ENCODE peak calls at places on chromosome 9, in six cellular contexts. One of them, this sample, is unnamed.

GRCh38 chr9:26131891-26132290 is 453.6 kb upstream of the TUSC1 start:
- DNase-seq in LoVo: no peak
- DNase-seq in nephron progenitor cell: no peak
- DNase-seq in aorta: no peak
- DNase-seq in M059J: peak
- DNase-seq in dermis microvascular lymphatic vessel endothelial cell: peak
- DNase-seq in this sample: no peak

GRCh38 chr9:76917299-76917698 is 11.4 kb upstream of the PRUNE2 start:
- DNase-seq in LoVo: no peak
- DNase-seq in nephron progenitor cell: no peak
- DNase-seq in aorta: no peak
- DNase-seq in M059J: no peak
- DNase-seq in dermis microvascular lymphatic vessel endothelial cell: no peak
- DNase-seq in this sample: no peak

GRCh38 chr9:86061972-86062739 is 37.2 kb downstream of the GOLM1 start:
- DNase-seq in LoVo: no peak
- DNase-seq in nephron progenitor cell: no peak
- DNase-seq in aorta: no peak
- DNase-seq in M059J: no peak
- DNase-seq in dermis microvascular lymphatic vessel endothelial cell: no peak
- DNase-seq in this sample: no peak

GRCh38 chr9:95283678-95284077 is 33.8 kb downstream of the FANCC start:
- DNase-seq in LoVo: no peak
- DNase-seq in nephron progenitor cell: no peak
- DNase-seq in aorta: no peak
- DNase-seq in M059J: peak
- DNase-seq in dermis microvascular lymphatic vessel endothelial cell: no peak
- DNase-seq in this sample: no peak

GRCh38 chr9:77731930-77732329 is 83.8 kb upstream of the GNA14 start:
- DNase-seq in LoVo: no peak
- DNase-seq in nephron progenitor cell: no peak
- DNase-seq in aorta: no peak
- DNase-seq in M059J: no peak
- DNase-seq in dermis microvascular lymphatic vessel endothelial cell: no peak
- DNase-seq in this sample: no peak

GRCh38 chr9:124810513-124811355 is 33.8 kb downstream of the OLFML2A start:
- DNase-seq in LoVo: peak
- DNase-seq in nephron progenitor cell: peak
- DNase-seq in aorta: no peak
- DNase-seq in M059J: peak
- DNase-seq in dermis microvascular lymphatic vessel endothelial cell: no peak
- DNase-seq in this sample: peak

GRCh38 chr9:74404620-74405019 is 92.5 kb upstream of the RORB start:
- DNase-seq in LoVo: no peak
- DNase-seq in nephron progenitor cell: no peak
- DNase-seq in aorta: no peak
- DNase-seq in M059J: no peak
- DNase-seq in dermis microvascular lymphatic vessel endothelial cell: no peak
- DNase-seq in this sample: no peak

GRCh38 chr9:107856633-107857032 is 367.1 kb upstream of the KLF4 start:
- DNase-seq in LoVo: no peak
- DNase-seq in nephron progenitor cell: no peak
- DNase-seq in aorta: no peak
- DNase-seq in M059J: peak
- DNase-seq in dermis microvascular lymphatic vessel endothelial cell: no peak
- DNase-seq in this sample: no peak

GRCh38 chr9:37549527-37549926 is 26.7 kb downstream of the FBXO10 start:
- DNase-seq in LoVo: no peak
- DNase-seq in nephron progenitor cell: no peak
- DNase-seq in aorta: no peak
- DNase-seq in M059J: peak
- DNase-seq in dermis microvascular lymphatic vessel endothelial cell: no peak
- DNase-seq in this sample: no peak

GRCh38 chr9:89530721-89531120 is 32.8 kb upstream of the SEMA4D start:
- DNase-seq in LoVo: no peak
- DNase-seq in nephron progenitor cell: no peak
- DNase-seq in aorta: no peak
- DNase-seq in M059J: no peak
- DNase-seq in dermis microvascular lymphatic vessel endothelial cell: no peak
- DNase-seq in this sample: no peak

GRCh38 chr9:38009990-38010389 is 59.0 kb downstream of the SHB start:
- DNase-seq in LoVo: no peak
- DNase-seq in nephron progenitor cell: no peak
- DNase-seq in aorta: no peak
- DNase-seq in M059J: no peak
- DNase-seq in dermis microvascular lymphatic vessel endothelial cell: no peak
- DNase-seq in this sample: no peak

GRCh38 chr9:132849168-132849831 is 28.8 kb downstream of the AK8 start:
- DNase-seq in LoVo: no peak
- DNase-seq in nephron progenitor cell: no peak
- DNase-seq in aorta: peak
- DNase-seq in M059J: no peak
- DNase-seq in dermis microvascular lymphatic vessel endothelial cell: no peak
- DNase-seq in this sample: no peak

GRCh38 chr9:135192686-135193085 is 105.2 kb downstream of the OLFM1 start:
- DNase-seq in LoVo: no peak
- DNase-seq in nephron progenitor cell: no peak
- DNase-seq in aorta: no peak
- DNase-seq in M059J: no peak
- DNase-seq in dermis microvascular lymphatic vessel endothelial cell: no peak
- DNase-seq in this sample: no peak

GRCh38 chr9:86099695-86100364 is 472 bp upstream of the GOLM1 start:
- DNase-seq in LoVo: peak
- DNase-seq in nephron progenitor cell: peak
- DNase-seq in aorta: peak
- DNase-seq in M059J: no peak
- DNase-seq in dermis microvascular lymphatic vessel endothelial cell: no peak
- DNase-seq in this sample: peak

GRCh38 chr9:32581512-32582143 is 8.7 kb upstream of the NDUFB6 start:
- DNase-seq in LoVo: peak
- DNase-seq in nephron progenitor cell: peak
- DNase-seq in aorta: no peak
- DNase-seq in M059J: peak
- DNase-seq in dermis microvascular lymphatic vessel endothelial cell: peak
- DNase-seq in this sample: peak

GRCh38 chr9:128550770-128551651 is 1.4 kb upstream of the SPTAN1 start:
- DNase-seq in LoVo: no peak
- DNase-seq in nephron progenitor cell: peak
- DNase-seq in aorta: no peak
- DNase-seq in M059J: peak
- DNase-seq in dermis microvascular lymphatic vessel endothelial cell: no peak
- DNase-seq in this sample: peak

GRCh38 chr9:133601746-133602145 is 7.4 kb downstream of the FAM163B start:
- DNase-seq in LoVo: no peak
- DNase-seq in nephron progenitor cell: no peak
- DNase-seq in aorta: peak
- DNase-seq in M059J: no peak
- DNase-seq in dermis microvascular lymphatic vessel endothelial cell: no peak
- DNase-seq in this sample: no peak

GRCh38 chr9:4143951-4144717 is 155.7 kb downstream of the GLIS3 start:
- DNase-seq in LoVo: no peak
- DNase-seq in nephron progenitor cell: peak
- DNase-seq in aorta: no peak
- DNase-seq in M059J: peak
- DNase-seq in dermis microvascular lymphatic vessel endothelial cell: no peak
- DNase-seq in this sample: no peak

GRCh38 chr9:88782931-88783451 is 208.3 kb upstream of the S1PR3 start:
- DNase-seq in LoVo: no peak
- DNase-seq in nephron progenitor cell: no peak
- DNase-seq in aorta: no peak
- DNase-seq in M059J: peak
- DNase-seq in dermis microvascular lymphatic vessel endothelial cell: no peak
- DNase-seq in this sample: peak

GRCh38 chr9:112820886-112821285 is 69.8 kb downstream of the SLC46A2 start:
- DNase-seq in LoVo: no peak
- DNase-seq in nephron progenitor cell: no peak
- DNase-seq in aorta: no peak
- DNase-seq in M059J: peak
- DNase-seq in dermis microvascular lymphatic vessel endothelial cell: no peak
- DNase-seq in this sample: no peak

GRCh38 chr9:123174887-123175518 is 93.4 kb downstream of the STRBP start:
- DNase-seq in LoVo: no peak
- DNase-seq in nephron progenitor cell: no peak
- DNase-seq in aorta: no peak
- DNase-seq in M059J: no peak
- DNase-seq in dermis microvascular lymphatic vessel endothelial cell: no peak
- DNase-seq in this sample: no peak

GRCh38 chr9:130895481-130896232 is 955 bp downstream of the QRFP start:
- DNase-seq in LoVo: no peak
- DNase-seq in nephron progenitor cell: no peak
- DNase-seq in aorta: peak
- DNase-seq in M059J: no peak
- DNase-seq in dermis microvascular lymphatic vessel endothelial cell: no peak
- DNase-seq in this sample: no peak

This sample was measured in retina.